ENCODE peak calls at places on chromosomes 11 and 22, in eight cellular contexts. One of them, this sample, is unnamed.

GRCh38 chr11:13321431-13321830 is 43.8 kb downstream of the BMAL1 start:
- DNase-seq in fibroblast of mammary gland: no peak
- DNase-seq in H9: no peak
- DNase-seq in tibial nerve: no peak
- DNase-seq in A549: no peak
- DNase-seq in B cell: no peak
- DNase-seq in astrocyte of the cerebellum: no peak
- DNase-seq in esophagus squamous epithelium: no peak
- DNase-seq in this sample: no peak

GRCh38 chr22:49827307-49827852 is 293 bp downstream of the BRD1 start:
- DNase-seq in fibroblast of mammary gland: no peak
- DNase-seq in A549: no peak
- DNase-seq in tibial nerve: no peak
- DNase-seq in astrocyte of the cerebellum: no peak
- DNase-seq in H9: no peak
- DNase-seq in B cell: no peak
- DNase-seq in esophagus squamous epithelium: no peak
- DNase-seq in this sample: no peak

GRCh38 chr11:102142333-102142732 is 32.1 kb downstream of the YAP1 start:
- DNase-seq in astrocyte of the cerebellum: no peak
- DNase-seq in H9: no peak
- DNase-seq in tibial nerve: no peak
- DNase-seq in esophagus squamous epithelium: no peak
- DNase-seq in fibroblast of mammary gland: peak; percentile 56
- DNase-seq in B cell: no peak
- DNase-seq in A549: no peak
- DNase-seq in this sample: no peak

GRCh38 chr11:34394771-34395300 is 37.0 kb upstream of the ABTB2 start:
- DNase-seq in B cell: no peak
- DNase-seq in fibroblast of mammary gland: no peak
- DNase-seq in esophagus squamous epithelium: no peak
- DNase-seq in astrocyte of the cerebellum: no peak
- DNase-seq in tibial nerve: no peak
- DNase-seq in A549: no peak
- DNase-seq in H9: no peak
- DNase-seq in this sample: no peak

GRCh38 chr22:27397948-27398330 is 403.6 kb downstream of the MN1 start:
- DNase-seq in tibial nerve: no peak
- DNase-seq in astrocyte of the cerebellum: no peak
- DNase-seq in B cell: no peak
- DNase-seq in H9: no peak
- DNase-seq in fibroblast of mammary gland: peak; percentile 47
- DNase-seq in A549: no peak
- DNase-seq in esophagus squamous epithelium: no peak
- DNase-seq in this sample: no peak

GRCh38 chr11:44613081-44613628 is 47.7 kb downstream of the CD82 start:
- DNase-seq in fibroblast of mammary gland: no peak
- DNase-seq in astrocyte of the cerebellum: no peak
- DNase-seq in H9: no peak
- DNase-seq in esophagus squamous epithelium: no peak
- DNase-seq in B cell: peak; percentile 32
- DNase-seq in A549: no peak
- DNase-seq in tibial nerve: no peak
- DNase-seq in this sample: no peak

GRCh38 chr22:30687358-30687757 is 7.3 kb upstream of the OSBP2 start:
- DNase-seq in tibial nerve: no peak
- DNase-seq in B cell: no peak
- DNase-seq in esophagus squamous epithelium: no peak
- DNase-seq in A549: no peak
- DNase-seq in fibroblast of mammary gland: no peak
- DNase-seq in H9: no peak
- DNase-seq in astrocyte of the cerebellum: no peak
- DNase-seq in this sample: no peak

GRCh38 chr11:117523680-117524079 is 196.0 kb downstream of the CEP164 start:
- DNase-seq in H9: no peak
- DNase-seq in astrocyte of the cerebellum: no peak
- DNase-seq in A549: no peak
- DNase-seq in esophagus squamous epithelium: no peak
- DNase-seq in tibial nerve: no peak
- DNase-seq in fibroblast of mammary gland: peak; percentile 6
- DNase-seq in B cell: no peak
- DNase-seq in this sample: peak; percentile 61

GRCh38 chr11:13487661-13488030 is 8.2 kb downstream of the PTH start:
- DNase-seq in tibial nerve: no peak
- DNase-seq in A549: peak; percentile 49
- DNase-seq in B cell: peak; percentile 36
- DNase-seq in H9: peak; percentile 75
- DNase-seq in fibroblast of mammary gland: peak; percentile 1
- DNase-seq in astrocyte of the cerebellum: no peak
- DNase-seq in esophagus squamous epithelium: no peak
- DNase-seq in this sample: no peak

GRCh38 chr11:35723493-35724284 is 61.1 kb downstream of the TRIM44 start:
- DNase-seq in fibroblast of mammary gland: peak; percentile 17
- DNase-seq in esophagus squamous epithelium: no peak
- DNase-seq in H9: no peak
- DNase-seq in astrocyte of the cerebellum: no peak
- DNase-seq in tibial nerve: no peak
- DNase-seq in B cell: no peak
- DNase-seq in A549: no peak
- DNase-seq in this sample: no peak

GRCh38 chr11:42407379-42407778 is 904.4 kb upstream of the API5 start:
- DNase-seq in astrocyte of the cerebellum: no peak
- DNase-seq in A549: no peak
- DNase-seq in tibial nerve: no peak
- DNase-seq in fibroblast of mammary gland: no peak
- DNase-seq in esophagus squamous epithelium: no peak
- DNase-seq in B cell: no peak
- DNase-seq in H9: peak; percentile 95
- DNase-seq in this sample: peak; percentile 3

GRCh38 chr11:47524200-47524874 is 28.6 kb downstream of the CELF1 start:
- DNase-seq in esophagus squamous epithelium: no peak
- DNase-seq in B cell: no peak
- DNase-seq in H9: peak; percentile 24
- DNase-seq in astrocyte of the cerebellum: no peak
- DNase-seq in A549: no peak
- DNase-seq in fibroblast of mammary gland: peak; percentile 34
- DNase-seq in tibial nerve: no peak
- DNase-seq in this sample: no peak

GRCh38 chr11:62694455-62695167 is 5.3 kb upstream of the LRRN4CL start:
- DNase-seq in esophagus squamous epithelium: no peak
- DNase-seq in B cell: peak; percentile 84
- DNase-seq in fibroblast of mammary gland: peak; percentile 92
- DNase-seq in A549: peak; percentile 68
- DNase-seq in H9: peak; percentile 85
- DNase-seq in tibial nerve: peak; percentile 79
- DNase-seq in astrocyte of the cerebellum: peak; percentile 72
- DNase-seq in this sample: peak; percentile 75

GRCh38 chr11:8593935-8594909 is at the start of gene STK33:
- DNase-seq in tibial nerve: no peak
- DNase-seq in A549: peak; percentile 53
- DNase-seq in B cell: peak; percentile 62
- DNase-seq in H9: peak; percentile 86
- DNase-seq in fibroblast of mammary gland: peak; percentile 30
- DNase-seq in esophagus squamous epithelium: no peak
- DNase-seq in astrocyte of the cerebellum: no peak
- DNase-seq in this sample: no peak

GRCh38 chr11:38169286-38169685 is 1571.2 kb upstream of the RAG2 start:
- DNase-seq in esophagus squamous epithelium: no peak
- DNase-seq in H9: no peak
- DNase-seq in tibial nerve: no peak
- DNase-seq in A549: no peak
- DNase-seq in B cell: no peak
- DNase-seq in fibroblast of mammary gland: peak; percentile 23
- DNase-seq in astrocyte of the cerebellum: peak; percentile 23
- DNase-seq in this sample: no peak

GRCh38 chr22:50261615-50262459 is at the start of gene MAPK12:
- DNase-seq in tibial nerve: no peak
- DNase-seq in H9: peak; percentile 63
- DNase-seq in astrocyte of the cerebellum: no peak
- DNase-seq in A549: no peak
- DNase-seq in esophagus squamous epithelium: no peak
- DNase-seq in fibroblast of mammary gland: peak; percentile 9
- DNase-seq in B cell: no peak
- DNase-seq in this sample: no peak

GRCh38 chr22:22062306-22062793 is 79.8 kb upstream of the TOP3B start:
- DNase-seq in H9: no peak
- DNase-seq in B cell: no peak
- DNase-seq in A549: no peak
- DNase-seq in tibial nerve: no peak
- DNase-seq in esophagus squamous epithelium: no peak
- DNase-seq in astrocyte of the cerebellum: no peak
- DNase-seq in fibroblast of mammary gland: no peak
- DNase-seq in this sample: no peak

GRCh38 chr22:25232301-25232700 is 12.9 kb downstream of the CRYBB2 start:
- DNase-seq in fibroblast of mammary gland: peak; percentile 28
- DNase-seq in B cell: no peak
- DNase-seq in tibial nerve: no peak
- DNase-seq in astrocyte of the cerebellum: no peak
- DNase-seq in esophagus squamous epithelium: no peak
- DNase-seq in A549: no peak
- DNase-seq in H9: no peak
- DNase-seq in this sample: no peak

GRCh38 chr11:69574383-69575255 is 66.3 kb upstream of the CCND1 start:
- DNase-seq in B cell: no peak
- DNase-seq in tibial nerve: no peak
- DNase-seq in A549: no peak
- DNase-seq in H9: no peak
- DNase-seq in fibroblast of mammary gland: no peak
- DNase-seq in astrocyte of the cerebellum: no peak
- DNase-seq in esophagus squamous epithelium: no peak
- DNase-seq in this sample: no peak

GRCh38 chr11:108345767-108346166 is 121.6 kb downstream of the C11orf65 start:
- DNase-seq in tibial nerve: no peak
- DNase-seq in H9: no peak
- DNase-seq in esophagus squamous epithelium: no peak
- DNase-seq in fibroblast of mammary gland: no peak
- DNase-seq in A549: no peak
- DNase-seq in B cell: no peak
- DNase-seq in astrocyte of the cerebellum: no peak
- DNase-seq in this sample: no peak

GRCh38 chr11:42462558-42463310 is 849.1 kb upstream of the API5 start:
- DNase-seq in B cell: no peak
- DNase-seq in A549: no peak
- DNase-seq in esophagus squamous epithelium: no peak
- DNase-seq in H9: no peak
- DNase-seq in tibial nerve: no peak
- DNase-seq in fibroblast of mammary gland: peak; percentile 14
- DNase-seq in astrocyte of the cerebellum: peak; percentile 2
- DNase-seq in this sample: peak; percentile 77

GRCh38 chr11:123351375-123351774 is 78.7 kb upstream of the GRAMD1B start:
- DNase-seq in astrocyte of the cerebellum: no peak
- DNase-seq in H9: peak; percentile 56
- DNase-seq in B cell: no peak
- DNase-seq in A549: no peak
- DNase-seq in fibroblast of mammary gland: no peak
- DNase-seq in tibial nerve: no peak
- DNase-seq in esophagus squamous epithelium: no peak
- DNase-seq in this sample: no peak
- TF ChIP-seq CTCF in astrocyte of the cerebellum: no peak
- TF ChIP-seq CTCF in H9: no peak
- TF ChIP-seq CTCF in B cell: no peak
- TF ChIP-seq CTCF in A549: no peak
- TF ChIP-seq CTCF in fibroblast of mammary gland: no peak
- TF ChIP-seq CTCF in tibial nerve: no peak
- TF ChIP-seq CTCF in esophagus squamous epithelium: no peak
- TF ChIP-seq CTCF in this sample: no peak

GRCh38 chr11:74397531-74398243 is 546 bp downstream of the PGM2L1 start:
- DNase-seq in fibroblast of mammary gland: no peak
- DNase-seq in tibial nerve: no peak
- DNase-seq in A549: peak; percentile 86
- DNase-seq in astrocyte of the cerebellum: no peak
- DNase-seq in H9: peak; percentile 45
- DNase-seq in esophagus squamous epithelium: no peak
- DNase-seq in B cell: peak; percentile 69
- DNase-seq in this sample: no peak
- TF ChIP-seq CTCF in fibroblast of mammary gland: no peak
- TF ChIP-seq CTCF in tibial nerve: no peak
- TF ChIP-seq CTCF in A549: no peak
- TF ChIP-seq CTCF in astrocyte of the cerebellum: peak; percentile 28
- TF ChIP-seq CTCF in H9: peak; percentile 47
- TF ChIP-seq CTCF in esophagus squamous epithelium: no peak
- TF ChIP-seq CTCF in B cell: no peak
- TF ChIP-seq CTCF in this sample: no peak

DNA sequence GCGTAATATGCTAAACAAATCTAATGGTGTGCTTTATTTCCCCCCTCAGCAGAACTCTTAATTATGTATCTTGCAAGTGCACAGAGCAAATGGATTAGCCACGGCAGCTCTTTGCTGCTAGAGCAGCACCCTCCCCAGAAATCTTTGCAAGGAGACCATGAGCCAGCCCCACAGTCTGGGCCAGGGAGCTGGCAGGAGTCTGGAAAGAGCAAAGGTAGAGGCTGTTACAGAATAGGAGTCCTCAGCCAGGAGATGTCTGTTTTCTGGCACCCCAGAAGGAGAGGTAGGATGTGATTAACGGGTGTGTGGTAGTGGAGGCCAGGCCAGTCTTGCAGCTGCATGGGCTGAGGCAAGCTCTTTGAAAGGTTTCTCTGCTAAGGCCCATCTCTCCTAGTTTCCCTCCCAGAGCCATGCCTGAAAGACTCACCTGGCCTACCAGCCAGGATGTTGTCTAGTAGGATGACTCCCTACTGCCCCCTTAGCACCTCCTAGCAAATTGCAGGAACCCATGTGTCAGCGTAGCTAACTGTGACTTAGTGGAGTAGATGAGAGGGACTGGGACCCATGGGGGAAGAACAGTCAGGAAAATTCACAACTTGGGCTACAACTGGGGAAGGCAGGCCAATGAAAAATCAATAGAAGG is 557.2 kb downstream of the BUD13 start:
- DNase-seq in astrocyte of the cerebellum: no peak
- DNase-seq in H9: peak; percentile 71
- DNase-seq in esophagus squamous epithelium: no peak
- DNase-seq in A549: no peak
- DNase-seq in B cell: no peak
- DNase-seq in fibroblast of mammary gland: no peak
- DNase-seq in tibial nerve: no peak
- DNase-seq in this sample: no peak
- TF ChIP-seq CTCF in astrocyte of the cerebellum: no peak
- TF ChIP-seq CTCF in H9: peak; percentile 78
- TF ChIP-seq CTCF in esophagus squamous epithelium: no peak
- TF ChIP-seq CTCF in A549: no peak
- TF ChIP-seq CTCF in B cell: no peak
- TF ChIP-seq CTCF in fibroblast of mammary gland: no peak
- TF ChIP-seq CTCF in tibial nerve: no peak
- TF ChIP-seq CTCF in this sample: no peak

DNA sequence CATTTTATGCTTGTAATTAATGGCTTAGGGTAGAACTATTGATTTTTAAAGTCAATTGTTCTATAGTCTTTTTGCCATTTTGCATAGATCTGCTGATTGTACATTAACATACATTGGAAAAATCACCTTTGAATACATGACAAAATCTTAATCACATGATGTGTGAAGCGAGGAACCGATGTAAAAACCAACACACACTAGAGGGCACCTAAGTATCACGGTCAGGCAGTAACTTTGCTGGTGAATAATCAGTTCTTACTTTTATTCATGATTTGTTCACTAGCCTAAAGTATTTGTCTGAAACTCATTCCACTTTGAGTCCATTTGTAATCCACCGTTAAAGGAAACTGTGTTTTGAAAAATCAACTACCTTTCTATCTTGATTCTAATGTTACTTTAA is 28.2 kb downstream of the JHY start:
- DNase-seq in B cell: no peak
- DNase-seq in H9: no peak
- DNase-seq in astrocyte of the cerebellum: no peak
- DNase-seq in tibial nerve: no peak
- DNase-seq in A549: no peak
- DNase-seq in fibroblast of mammary gland: peak; percentile 55
- DNase-seq in esophagus squamous epithelium: no peak
- DNase-seq in this sample: peak; percentile 34
- TF ChIP-seq CTCF in B cell: no peak
- TF ChIP-seq CTCF in H9: peak; percentile 72
- TF ChIP-seq CTCF in astrocyte of the cerebellum: peak; percentile 28
- TF ChIP-seq CTCF in tibial nerve: no peak
- TF ChIP-seq CTCF in A549: peak; percentile 36
- TF ChIP-seq CTCF in fibroblast of mammary gland: peak; percentile 42
- TF ChIP-seq CTCF in esophagus squamous epithelium: no peak
- TF ChIP-seq CTCF in this sample: peak; percentile 66